ENCODE peak calls at places on chromosomes 3 and 15, in seven cellular contexts. One of them, this sample, is unnamed.
A peak's percentile ranks its signal among the peaks of the same experiment; 100 is the strongest.

GRCh38 chr3:128577711-128578110 is 72.9 kb downstream of the RPN1 start:
- DNase-seq in IMR-90: no peak
- DNase-seq in RWPE1: no peak
- DNase-seq in activated CD8-positive, alpha-beta T cell treated with anti-CD3 and anti-CD28 coated beads for 36 hours: no peak
- DNase-seq in pancreas: no peak
- DNase-seq in fibroblast of lung: no peak
- DNase-seq in dorsolateral prefrontal cortex: no peak
- DNase-seq in this sample: no peak

GRCh38 chr3:43327184-43327950 is 41.0 kb downstream of the SNRK start:
- DNase-seq in fibroblast of lung: peak; percentile 69
- DNase-seq in dorsolateral prefrontal cortex: no peak
- DNase-seq in pancreas: no peak
- DNase-seq in IMR-90: no peak
- DNase-seq in activated CD8-positive, alpha-beta T cell treated with anti-CD3 and anti-CD28 coated beads for 36 hours: no peak
- DNase-seq in RWPE1: no peak
- DNase-seq in this sample: peak; percentile 47

GRCh38 chr3:41608267-41608822 is 353.6 kb downstream of the ULK4 start:
- DNase-seq in dorsolateral prefrontal cortex: no peak
- DNase-seq in IMR-90: no peak
- DNase-seq in RWPE1: no peak
- DNase-seq in activated CD8-positive, alpha-beta T cell treated with anti-CD3 and anti-CD28 coated beads for 36 hours: no peak
- DNase-seq in fibroblast of lung: no peak
- DNase-seq in pancreas: no peak
- DNase-seq in this sample: no peak

GRCh38 chr15:65420975-65421359 is 1.8 kb downstream of the IGDCC4 start:
- DNase-seq in IMR-90: no peak
- DNase-seq in fibroblast of lung: no peak
- DNase-seq in dorsolateral prefrontal cortex: no peak
- DNase-seq in activated CD8-positive, alpha-beta T cell treated with anti-CD3 and anti-CD28 coated beads for 36 hours: no peak
- DNase-seq in RWPE1: no peak
- DNase-seq in pancreas: no peak
- DNase-seq in this sample: no peak

GRCh38 chr3:141797167-141797773 is 34.1 kb downstream of the GRK7 start:
- DNase-seq in IMR-90: peak; percentile 7
- DNase-seq in RWPE1: no peak
- DNase-seq in activated CD8-positive, alpha-beta T cell treated with anti-CD3 and anti-CD28 coated beads for 36 hours: no peak
- DNase-seq in dorsolateral prefrontal cortex: no peak
- DNase-seq in fibroblast of lung: peak; percentile 46
- DNase-seq in pancreas: peak; percentile 8
- DNase-seq in this sample: peak; percentile 60

GRCh38 chr3:33911525-33912322 is 113.3 kb downstream of the PDCD6IP start:
- DNase-seq in pancreas: no peak
- DNase-seq in activated CD8-positive, alpha-beta T cell treated with anti-CD3 and anti-CD28 coated beads for 36 hours: no peak
- DNase-seq in dorsolateral prefrontal cortex: no peak
- DNase-seq in IMR-90: peak; percentile 65
- DNase-seq in RWPE1: peak; percentile 33
- DNase-seq in fibroblast of lung: peak; percentile 12
- DNase-seq in this sample: no peak

GRCh38 chr15:73550190-73550589 is 83.0 kb downstream of the NPTN start:
- DNase-seq in dorsolateral prefrontal cortex: no peak
- DNase-seq in pancreas: no peak
- DNase-seq in IMR-90: no peak
- DNase-seq in activated CD8-positive, alpha-beta T cell treated with anti-CD3 and anti-CD28 coated beads for 36 hours: no peak
- DNase-seq in RWPE1: no peak
- DNase-seq in fibroblast of lung: no peak
- DNase-seq in this sample: no peak

GRCh38 chr3:116037954-116038911 is 407.1 kb downstream of the LSAMP start:
- DNase-seq in pancreas: no peak
- DNase-seq in activated CD8-positive, alpha-beta T cell treated with anti-CD3 and anti-CD28 coated beads for 36 hours: no peak
- DNase-seq in IMR-90: no peak
- DNase-seq in fibroblast of lung: no peak
- DNase-seq in dorsolateral prefrontal cortex: no peak
- DNase-seq in RWPE1: no peak
- DNase-seq in this sample: peak; percentile 44

GRCh38 chr3:195001261-195001660 is 269.7 kb downstream of the XXYLT1 start:
- DNase-seq in pancreas: no peak
- DNase-seq in fibroblast of lung: no peak
- DNase-seq in dorsolateral prefrontal cortex: no peak
- DNase-seq in RWPE1: no peak
- DNase-seq in activated CD8-positive, alpha-beta T cell treated with anti-CD3 and anti-CD28 coated beads for 36 hours: no peak
- DNase-seq in IMR-90: no peak
- DNase-seq in this sample: no peak

GRCh38 chr3:194999491-194999890 is 271.5 kb downstream of the XXYLT1 start:
- DNase-seq in IMR-90: no peak
- DNase-seq in fibroblast of lung: no peak
- DNase-seq in RWPE1: no peak
- DNase-seq in dorsolateral prefrontal cortex: no peak
- DNase-seq in activated CD8-positive, alpha-beta T cell treated with anti-CD3 and anti-CD28 coated beads for 36 hours: no peak
- DNase-seq in pancreas: no peak
- DNase-seq in this sample: no peak

GRCh38 chr3:194996746-194997145 is 274.2 kb downstream of the XXYLT1 start:
- DNase-seq in activated CD8-positive, alpha-beta T cell treated with anti-CD3 and anti-CD28 coated beads for 36 hours: no peak
- DNase-seq in IMR-90: no peak
- DNase-seq in dorsolateral prefrontal cortex: no peak
- DNase-seq in RWPE1: no peak
- DNase-seq in fibroblast of lung: no peak
- DNase-seq in pancreas: no peak
- DNase-seq in this sample: no peak

GRCh38 chr3:194998417-194998816 is 272.5 kb downstream of the XXYLT1 start:
- DNase-seq in IMR-90: no peak
- DNase-seq in activated CD8-positive, alpha-beta T cell treated with anti-CD3 and anti-CD28 coated beads for 36 hours: no peak
- DNase-seq in fibroblast of lung: no peak
- DNase-seq in dorsolateral prefrontal cortex: no peak
- DNase-seq in pancreas: no peak
- DNase-seq in RWPE1: no peak
- DNase-seq in this sample: no peak

DNA sequence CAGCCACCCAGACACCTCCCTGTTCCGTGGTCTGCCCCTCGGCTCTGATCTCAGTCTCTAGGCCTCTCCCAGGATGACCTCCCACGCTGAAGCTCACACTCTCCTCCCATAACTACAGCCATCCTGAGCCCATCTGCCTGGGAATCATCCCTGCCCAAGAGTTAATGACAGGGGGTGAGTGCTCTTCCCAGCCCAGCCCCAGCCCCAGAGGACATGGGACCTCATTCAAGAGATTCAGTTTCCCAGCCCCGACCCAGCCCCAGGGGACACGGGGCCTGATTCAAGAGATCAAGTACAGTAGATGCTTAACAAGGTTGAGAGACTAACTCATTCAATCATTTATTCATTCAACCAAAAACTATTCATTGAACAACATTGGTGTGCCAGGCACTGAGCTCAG is 272.0 kb downstream of the XXYLT1 start:
- DNase-seq in RWPE1: no peak
- DNase-seq in fibroblast of lung: no peak
- DNase-seq in pancreas: no peak
- DNase-seq in IMR-90: no peak
- DNase-seq in dorsolateral prefrontal cortex: no peak
- DNase-seq in activated CD8-positive, alpha-beta T cell treated with anti-CD3 and anti-CD28 coated beads for 36 hours: no peak
- DNase-seq in this sample: no peak
- TF ChIP-seq CTCF in RWPE1: no peak
- TF ChIP-seq CTCF in fibroblast of lung: no peak
- TF ChIP-seq CTCF in pancreas: no peak
- TF ChIP-seq CTCF in IMR-90: no peak
- TF ChIP-seq CTCF in dorsolateral prefrontal cortex: no peak
- TF ChIP-seq CTCF in activated CD8-positive, alpha-beta T cell treated with anti-CD3 and anti-CD28 coated beads for 36 hours: no peak
- TF ChIP-seq CTCF in this sample: no peak

GRCh38 chr15:71480566-71480965 is 329.8 kb upstream of the NR2E3 start:
- DNase-seq in dorsolateral prefrontal cortex: no peak
- DNase-seq in RWPE1: no peak
- DNase-seq in fibroblast of lung: no peak
- DNase-seq in IMR-90: no peak
- DNase-seq in activated CD8-positive, alpha-beta T cell treated with anti-CD3 and anti-CD28 coated beads for 36 hours: no peak
- DNase-seq in pancreas: no peak
- DNase-seq in this sample: no peak

GRCh38 chr15:71489570-71489969 is 320.8 kb upstream of the NR2E3 start:
- DNase-seq in dorsolateral prefrontal cortex: no peak
- DNase-seq in activated CD8-positive, alpha-beta T cell treated with anti-CD3 and anti-CD28 coated beads for 36 hours: no peak
- DNase-seq in RWPE1: no peak
- DNase-seq in fibroblast of lung: no peak
- DNase-seq in IMR-90: no peak
- DNase-seq in pancreas: no peak
- DNase-seq in this sample: no peak

GRCh38 chr15:71484080-71484479 is 326.3 kb upstream of the NR2E3 start:
- DNase-seq in pancreas: no peak
- DNase-seq in activated CD8-positive, alpha-beta T cell treated with anti-CD3 and anti-CD28 coated beads for 36 hours: no peak
- DNase-seq in dorsolateral prefrontal cortex: no peak
- DNase-seq in RWPE1: no peak
- DNase-seq in IMR-90: no peak
- DNase-seq in fibroblast of lung: no peak
- DNase-seq in this sample: no peak

GRCh38 chr15:71485094-71485693 is 325.2 kb upstream of the NR2E3 start:
- DNase-seq in IMR-90: no peak
- DNase-seq in pancreas: no peak
- DNase-seq in activated CD8-positive, alpha-beta T cell treated with anti-CD3 and anti-CD28 coated beads for 36 hours: no peak
- DNase-seq in fibroblast of lung: no peak
- DNase-seq in dorsolateral prefrontal cortex: no peak
- DNase-seq in RWPE1: no peak
- DNase-seq in this sample: peak; percentile 24
- TF ChIP-seq CTCF in IMR-90: peak; percentile 14
- TF ChIP-seq CTCF in pancreas: no peak
- TF ChIP-seq CTCF in activated CD8-positive, alpha-beta T cell treated with anti-CD3 and anti-CD28 coated beads for 36 hours: peak; percentile 30
- TF ChIP-seq CTCF in fibroblast of lung: peak; percentile 9
- TF ChIP-seq CTCF in dorsolateral prefrontal cortex: peak; percentile 6
- TF ChIP-seq CTCF in RWPE1: peak; percentile 38
- TF ChIP-seq CTCF in this sample: peak; percentile 22

GRCh38 chr15:57146394-57147140 is 228.1 kb downstream of the TCF12 start:
- DNase-seq in dorsolateral prefrontal cortex: no peak
- DNase-seq in fibroblast of lung: peak; percentile 86
- DNase-seq in IMR-90: peak; percentile 73
- DNase-seq in activated CD8-positive, alpha-beta T cell treated with anti-CD3 and anti-CD28 coated beads for 36 hours: peak; percentile 16
- DNase-seq in pancreas: no peak
- DNase-seq in RWPE1: peak; percentile 20
- DNase-seq in this sample: peak; percentile 28
- TF ChIP-seq CTCF in dorsolateral prefrontal cortex: peak; percentile 76
- TF ChIP-seq CTCF in fibroblast of lung: peak; percentile 40
- TF ChIP-seq CTCF in IMR-90: peak; percentile 88
- TF ChIP-seq CTCF in activated CD8-positive, alpha-beta T cell treated with anti-CD3 and anti-CD28 coated beads for 36 hours: peak; percentile 75
- TF ChIP-seq CTCF in pancreas: peak; percentile 41
- TF ChIP-seq CTCF in RWPE1: peak; percentile 87
- TF ChIP-seq CTCF in this sample: peak; percentile 44

DNA sequence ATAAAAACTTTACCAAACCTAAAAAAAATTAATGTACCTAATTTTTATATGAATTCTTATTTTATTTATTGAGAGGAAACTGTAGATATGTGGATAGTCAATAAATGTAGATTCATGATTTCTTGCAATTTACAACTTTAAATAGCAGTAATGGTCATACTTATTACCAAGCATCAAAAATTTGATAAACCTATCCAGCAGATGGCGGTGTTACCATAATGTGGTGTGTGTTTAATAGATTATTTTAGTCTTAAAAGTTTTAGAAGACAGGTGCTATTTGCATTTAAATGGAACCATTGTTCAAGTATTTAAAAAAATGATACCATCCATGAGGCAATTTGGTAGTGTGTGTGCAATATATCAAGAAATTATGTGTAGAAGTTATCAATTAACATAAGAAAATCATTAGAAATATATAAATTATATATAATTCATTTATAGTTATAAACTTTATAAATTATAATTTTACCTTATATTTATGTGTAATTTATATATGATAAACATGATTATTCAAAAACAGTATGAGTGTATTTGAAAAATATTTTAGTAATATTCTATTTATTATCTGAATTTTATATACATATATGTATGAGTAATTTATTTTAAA is 176.0 kb upstream of the BCHE start:
- DNase-seq in RWPE1: peak; percentile 10
- DNase-seq in dorsolateral prefrontal cortex: no peak
- DNase-seq in fibroblast of lung: peak; percentile 64
- DNase-seq in activated CD8-positive, alpha-beta T cell treated with anti-CD3 and anti-CD28 coated beads for 36 hours: no peak
- DNase-seq in IMR-90: peak; percentile 37
- DNase-seq in pancreas: no peak
- DNase-seq in this sample: no peak
- TF ChIP-seq CTCF in RWPE1: peak; percentile 69
- TF ChIP-seq CTCF in dorsolateral prefrontal cortex: peak; percentile 22
- TF ChIP-seq CTCF in fibroblast of lung: no peak
- TF ChIP-seq CTCF in activated CD8-positive, alpha-beta T cell treated with anti-CD3 and anti-CD28 coated beads for 36 hours: no peak
- TF ChIP-seq CTCF in IMR-90: peak; percentile 54
- TF ChIP-seq CTCF in pancreas: peak; percentile 20
- TF ChIP-seq CTCF in this sample: peak; percentile 14

GRCh38 chr3:23888617-23889228 is 28.1 kb downstream of the NKIRAS1 start:
- DNase-seq in fibroblast of lung: peak; percentile 74
- DNase-seq in dorsolateral prefrontal cortex: no peak
- DNase-seq in RWPE1: peak; percentile 8
- DNase-seq in activated CD8-positive, alpha-beta T cell treated with anti-CD3 and anti-CD28 coated beads for 36 hours: no peak
- DNase-seq in pancreas: no peak
- DNase-seq in IMR-90: peak; percentile 64
- DNase-seq in this sample: no peak
- TF ChIP-seq CTCF in fibroblast of lung: peak; percentile 43
- TF ChIP-seq CTCF in dorsolateral prefrontal cortex: peak; percentile 81
- TF ChIP-seq CTCF in RWPE1: peak; percentile 83
- TF ChIP-seq CTCF in activated CD8-positive, alpha-beta T cell treated with anti-CD3 and anti-CD28 coated beads for 36 hours: peak; percentile 73
- TF ChIP-seq CTCF in pancreas: peak; percentile 73
- TF ChIP-seq CTCF in IMR-90: peak; percentile 77
- TF ChIP-seq CTCF in this sample: peak; percentile 44

GRCh38 chr3:52774901-52775864 is 2.2 kb upstream of the ITIH1 start:
- DNase-seq in pancreas: peak; percentile 18
- DNase-seq in activated CD8-positive, alpha-beta T cell treated with anti-CD3 and anti-CD28 coated beads for 36 hours: no peak
- DNase-seq in RWPE1: no peak
- DNase-seq in dorsolateral prefrontal cortex: no peak
- DNase-seq in fibroblast of lung: no peak
- DNase-seq in IMR-90: no peak
- DNase-seq in this sample: no peak

GRCh38 chr3:52775877-52776276 is 1.5 kb upstream of the ITIH1 start:
- DNase-seq in RWPE1: no peak
- DNase-seq in IMR-90: no peak
- DNase-seq in pancreas: no peak
- DNase-seq in fibroblast of lung: no peak
- DNase-seq in activated CD8-positive, alpha-beta T cell treated with anti-CD3 and anti-CD28 coated beads for 36 hours: no peak
- DNase-seq in dorsolateral prefrontal cortex: no peak
- DNase-seq in this sample: no peak

GRCh38 chr3:52771702-52772101 is 962 bp upstream of the NEK4 start:
- DNase-seq in pancreas: no peak
- DNase-seq in activated CD8-positive, alpha-beta T cell treated with anti-CD3 and anti-CD28 coated beads for 36 hours: no peak
- DNase-seq in fibroblast of lung: no peak
- DNase-seq in RWPE1: no peak
- DNase-seq in dorsolateral prefrontal cortex: no peak
- DNase-seq in IMR-90: no peak
- DNase-seq in this sample: no peak

GRCh38 chr3:52773361-52774065 is 2.8 kb upstream of the NEK4 start:
- DNase-seq in activated CD8-positive, alpha-beta T cell treated with anti-CD3 and anti-CD28 coated beads for 36 hours: no peak
- DNase-seq in RWPE1: no peak
- DNase-seq in fibroblast of lung: no peak
- DNase-seq in dorsolateral prefrontal cortex: no peak
- DNase-seq in IMR-90: no peak
- DNase-seq in pancreas: no peak
- DNase-seq in this sample: no peak

GRCh38 chr3:52774066-52774713 is 3.2 kb upstream of the ITIH1 start:
- DNase-seq in pancreas: no peak
- DNase-seq in dorsolateral prefrontal cortex: no peak
- DNase-seq in fibroblast of lung: no peak
- DNase-seq in IMR-90: no peak
- DNase-seq in RWPE1: no peak
- DNase-seq in activated CD8-positive, alpha-beta T cell treated with anti-CD3 and anti-CD28 coated beads for 36 hours: no peak
- DNase-seq in this sample: no peak
- TF ChIP-seq CTCF in pancreas: no peak
- TF ChIP-seq CTCF in dorsolateral prefrontal cortex: no peak
- TF ChIP-seq CTCF in fibroblast of lung: no peak
- TF ChIP-seq CTCF in IMR-90: no peak
- TF ChIP-seq CTCF in RWPE1: no peak
- TF ChIP-seq CTCF in activated CD8-positive, alpha-beta T cell treated with anti-CD3 and anti-CD28 coated beads for 36 hours: no peak
- TF ChIP-seq CTCF in this sample: no peak

This sample was measured in GM13976.